ENCODE peak calls at places on chromosomes 13 and 19, in four cellular contexts. K, F, O and J are unnamed samples.

GRCh38 chr19:17642656-17643055 is 45.5 kb downstream of the UNC13A start:
- DNase-seq in K (no peak), F (no peak), O (no peak), J (no peak)

GRCh38 chr13:101082441-101082840 is 333.9 kb downstream of the NALCN start:
- DNase-seq in K (no peak), F (no peak), O (no peak), J (no peak)

GRCh38 chr13:96779691-96780090 is 214.6 kb downstream of the OXGR1 start:
- DNase-seq in K (no peak), F (no peak), O (no peak), J (no peak)

GRCh38 chr13:53783466-53783865 is 754.9 kb downstream of the OLFM4 start:
- DNase-seq in K (no peak), F (no peak), O (no peak), J (no peak)

GRCh38 chr13:47415048-47415447 is 518.2 kb upstream of the HTR2A start:
- DNase-seq in K (no peak), F (peak; percentile 59), O (no peak), J (no peak)

GRCh38 chr19:7426986-7427385 is 61.8 kb downstream of the PEX11G start:
- DNase-seq in K (peak; percentile 29), F (no peak), O (peak; percentile 11), J (no peak)

GRCh38 chr19:45008554-45008953 is 7.3 kb downstream of the RELB start:
- DNase-seq in K (no peak), F (no peak), O (no peak), J (no peak)

GRCh38 chr13:59691501-59692066 is 472.1 kb downstream of the DIAPH3 start:
- DNase-seq in K (no peak), F (peak; percentile 28), O (no peak), J (no peak)

GRCh38 chr13:73467103-73467502 is 408.3 kb downstream of the KLF5 start:
- DNase-seq in K (no peak), F (peak; percentile 30), O (no peak), J (no peak)

GRCh38 chr13:96661612-96662011 is 332.7 kb downstream of the OXGR1 start:
- DNase-seq in K (no peak), F (no peak), O (no peak), J (no peak)

GRCh38 chr13:39602614-39603366 is at the start of gene LHFPL6:
- DNase-seq in K (peak; percentile 81), F (peak; percentile 85), O (peak; percentile 32), J (peak; percentile 34)